ENCODE peak calls at places on chromosomes 13 and 19, in six cellular contexts. O is A549, B is cardiac fibroblast, A is epithelial cell of proximal tubule, Q is right lobe of liver, T is psoas muscle. H is an unnamed sample.

GRCh38 chr13:79406597-79406908 is 498 bp upstream of the RBM26 start:
- DNase-seq in O (no peak), B (no peak), A (no peak), Q (no peak), T (no peak), H (no peak)

GRCh38 chr19:29492761-29493160 is 33.0 kb upstream of the VSTM2B start:
- DNase-seq in O (no peak), B (peak), A (no peak), Q (no peak), T (no peak), H (no peak)

GRCh38 chr19:36081385-36081784 is 26.7 kb downstream of the WDR62 start:
- DNase-seq in O (no peak), B (peak), A (no peak), Q (no peak), T (no peak), H (no peak)

GRCh38 chr13:102847272-102848234 is 1.7 kb downstream of the ERCC5 start:
- DNase-seq in O (no peak), B (peak), A (no peak), Q (no peak), T (no peak), H (no peak)

GRCh38 chr13:65603160-65603559 is 1627.0 kb downstream of the PCDH9 start:
- DNase-seq in O (no peak), B (no peak), A (no peak), Q (no peak), T (no peak), H (no peak)

GRCh38 chr19:4338441-4339350 is at the start of gene STAP2:
- DNase-seq in O (no peak), B (no peak), A (peak), Q (peak), T (no peak), H (no peak)

GRCh38 chr19:3231288-3231687 is 6.8 kb downstream of the CELF5 start:
- DNase-seq in O (no peak), B (no peak), A (no peak), Q (no peak), T (no peak), H (no peak)

GRCh38 chr19:19214892-19215291 is 3.1 kb downstream of the NCAN start:
- DNase-seq in O (no peak), B (peak), A (no peak), Q (no peak), T (no peak), H (no peak)

GRCh38 chr19:39595950-39596349 is 6.4 kb upstream of the LGALS13 start:
- DNase-seq in O (no peak), B (no peak), A (no peak), Q (no peak), T (no peak), H (no peak)

GRCh38 chr19:13428352-13428751 is 77.9 kb downstream of the CACNA1A start:
- DNase-seq in O (no peak), B (peak), A (no peak), Q (no peak), T (no peak), H (no peak)

GRCh38 chr13:67966065-67966464 is 735.9 kb upstream of the PCDH9 start:
- DNase-seq in O (no peak), B (no peak), A (no peak), Q (no peak), T (no peak), H (no peak)

GRCh38 chr19:44003461-44004134 is 841 bp downstream of the ZNF230 start:
- DNase-seq in O (peak), B (peak), A (peak), Q (no peak), T (peak), H (no peak)

GRCh38 chr13:24234200-24234915 is 73.8 kb downstream of the SPATA13 start:
- DNase-seq in O (no peak), B (no peak), A (no peak), Q (no peak), T (no peak), H (no peak)

GRCh38 chr19:6020166-6020967 is 42.4 kb upstream of the RANBP3 start:
- DNase-seq in O (no peak), B (peak), A (no peak), Q (no peak), T (peak), H (no peak)

GRCh38 chr13:69565334-69565733 is 542.3 kb upstream of the ATXN8OS start:
- DNase-seq in O (peak), B (no peak), A (peak), Q (no peak), T (no peak), H (no peak)

GRCh38 chr19:35271546-35271945 is 2.8 kb downstream of the USF2 start:
- DNase-seq in O (no peak), B (no peak), A (no peak), Q (peak), T (peak), H (no peak)

GRCh38 chr19:40219721-40220276 is 1.6 kb upstream of the TTC9B start:
- DNase-seq in O (peak), B (peak), A (peak), Q (no peak), T (no peak), H (no peak)

GRCh38 chr13:98910501-98910951 is 67.3 kb downstream of the DOCK9 start:
- DNase-seq in O (peak), B (peak), A (no peak), Q (no peak), T (no peak), H (peak)

GRCh38 chr19:41443813-41444455 is 978 bp downstream of the ERICH4 start:
- DNase-seq in O (no peak), B (no peak), A (no peak), Q (peak), T (no peak), H (no peak)

GRCh38 chr13:44303681-44304432 is 69.8 kb upstream of the SERP2 start:
- DNase-seq in O (no peak), B (peak), A (no peak), Q (peak), T (peak), H (no peak)

GRCh38 chr19:6276447-6276846 is 3.3 kb downstream of the MLLT1 start:
- DNase-seq in O (no peak), B (peak), A (no peak), Q (no peak), T (peak), H (peak)

GRCh38 chr13:48542138-48542537 is 9.3 kb upstream of the RCBTB2 start:
- DNase-seq in O (no peak), B (no peak), A (no peak), Q (no peak), T (no peak), H (no peak)

GRCh38 chr19:53998223-53998622 is 6.8 kb downstream of the CACNG6 start:
- DNase-seq in O (no peak), B (no peak), A (no peak), Q (no peak), T (no peak), H (no peak)

GRCh38 chr19:43780706-43781525 is at the start of gene KCNN4:
- DNase-seq in O (peak), B (no peak), A (no peak), Q (no peak), T (no peak), H (no peak)

GRCh38 chr13:23960566-23961156 is 63.4 kb upstream of the C1QTNF9B start:
- DNase-seq in O (no peak), B (peak), A (no peak), Q (no peak), T (no peak), H (no peak)

GRCh38 chr19:1945899-1946298 is 4.9 kb downstream of the CSNK1G2 start:
- DNase-seq in O (peak), B (peak), A (no peak), Q (peak), T (no peak), H (no peak)

GRCh38 chr13:24063281-24063851 is 97.2 kb upstream of the SPATA13 start:
- DNase-seq in O (no peak), B (peak), A (no peak), Q (no peak), T (no peak), H (no peak)

GRCh38 chr13:48004201-48004600 is 3.1 kb upstream of the SUCLA2 start:
- DNase-seq in O (no peak), B (no peak), A (no peak), Q (no peak), T (no peak), H (no peak)

GRCh38 chr19:18438331-18439024 is 545 bp upstream of the ISYNA1 start:
- DNase-seq in O (no peak), B (peak), A (no peak), Q (no peak), T (peak), H (no peak)

GRCh38 chr13:26694609-26695359 is 65.8 kb downstream of the GPR12 start:
- DNase-seq in O (no peak), B (no peak), A (no peak), Q (no peak), T (no peak), H (no peak)

GRCh38 chr13:29154390-29154789 is 334.3 kb downstream of the MTUS2 start:
- DNase-seq in O (no peak), B (no peak), A (no peak), Q (no peak), T (no peak), H (no peak)

GRCh38 chr13:95564948-95565347 is 12.4 kb downstream of the CLDN10 start:
- DNase-seq in O (no peak), B (peak), A (peak), Q (no peak), T (no peak), H (no peak)

GRCh38 chr19:54560881-54561385 is 12.7 kb upstream of the LILRA2 start:
- DNase-seq in O (no peak), B (no peak), A (no peak), Q (no peak), T (no peak), H (no peak)

GRCh38 chr13:71412231-71412630 is 454.8 kb downstream of the DACH1 start:
- DNase-seq in O (no peak), B (no peak), A (no peak), Q (no peak), T (no peak), H (no peak)

GRCh38 chr19:2167896-2168618 is 4.3 kb downstream of the DOT1L start:
- DNase-seq in O (no peak), B (peak), A (no peak), Q (peak), T (peak), H (no peak)

GRCh38 chr19:36244066-36244465 is 29.2 kb downstream of the ZNF146 start:
- DNase-seq in O (no peak), B (no peak), A (no peak), Q (no peak), T (no peak), H (no peak)

GRCh38 chr13:95153647-95154405 is 147.4 kb downstream of the ABCC4 start:
- DNase-seq in O (no peak), B (peak), A (no peak), Q (no peak), T (no peak), H (no peak)

GRCh38 chr19:43422000-43422688 is 7.5 kb downstream of the TEX101 start:
- DNase-seq in O (no peak), B (no peak), A (no peak), Q (no peak), T (no peak), H (no peak)

GRCh38 chr19:54425382-54425723 is 10.1 kb downstream of the TTYH1 start:
- DNase-seq in O (no peak), B (no peak), A (no peak), Q (no peak), T (no peak), H (no peak)

DNA sequence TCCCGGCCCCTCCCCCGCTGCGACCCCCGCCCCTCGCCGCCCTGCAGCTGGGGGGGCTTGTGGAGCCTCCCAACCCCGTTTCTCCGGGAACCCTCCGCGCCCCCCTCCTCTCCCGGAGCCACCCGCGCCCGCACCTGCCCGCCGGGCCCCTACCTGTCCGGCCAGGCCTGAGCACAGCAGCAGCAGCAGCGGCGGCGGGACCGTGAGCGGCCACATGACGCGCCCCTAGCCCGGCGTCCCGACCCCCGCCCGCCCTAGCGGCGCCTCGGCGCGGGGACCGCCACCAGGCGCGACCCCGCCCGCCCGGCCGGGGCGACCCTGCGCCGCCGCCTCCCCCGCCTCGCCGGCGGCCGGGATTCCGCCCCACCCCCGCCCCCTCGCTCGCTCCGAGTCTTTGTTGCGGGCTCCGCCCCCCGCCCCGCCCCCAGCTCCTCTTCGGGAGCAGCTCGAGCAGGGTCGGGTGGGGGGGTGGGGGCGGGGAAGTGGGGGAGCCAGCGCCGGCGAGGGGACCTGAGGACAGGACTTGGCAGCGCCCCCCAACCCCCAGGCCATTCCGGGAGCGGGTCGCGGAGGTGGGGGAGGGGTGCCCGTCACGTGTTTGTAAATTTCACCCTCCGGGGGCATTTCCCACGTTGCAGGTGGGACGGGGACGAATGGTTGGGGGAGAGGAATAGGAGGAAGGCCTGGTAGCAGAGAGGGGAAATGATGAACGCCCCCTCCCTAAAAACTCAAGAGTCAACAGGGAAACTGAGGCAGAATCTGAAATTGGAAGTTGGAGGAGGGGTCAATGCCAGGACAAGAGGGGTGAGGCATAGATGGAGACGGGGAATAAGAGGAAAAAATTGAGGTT is at the start of gene OLFM2:
- DNase-seq in O (no peak), B (no peak), A (no peak), Q (no peak), T (no peak), H (no peak)
- H3K4me3 ChIP-seq in O (peak), B (peak), A (no peak), Q (peak), T (peak), H (peak)

GRCh38 chr13:50188696-50189095 is 173.5 kb downstream of the KCNRG start:
- DNase-seq in O (no peak), B (no peak), A (no peak), Q (no peak), T (no peak), H (no peak)

GRCh38 chr13:50191004-50191403 is 175.8 kb downstream of the KCNRG start:
- DNase-seq in O (no peak), B (no peak), A (no peak), Q (no peak), T (no peak), H (no peak)

GRCh38 chr13:50187352-50188029 is 172.2 kb downstream of the KCNRG start:
- DNase-seq in O (no peak), B (no peak), A (no peak), Q (no peak), T (no peak), H (no peak)

GRCh38 chr13:50192272-50192813 is 177.1 kb downstream of the KCNRG start:
- DNase-seq in O (no peak), B (no peak), A (no peak), Q (no peak), T (no peak), H (no peak)

GRCh38 chr13:50189450-50189849 is 174.2 kb downstream of the KCNRG start:
- DNase-seq in O (no peak), B (no peak), A (no peak), Q (no peak), T (no peak), H (no peak)
- TF ChIP-seq CTCF in O (no peak), B (no peak), A (peak), Q (no peak), T (no peak), H (no peak)

GRCh38 chr19:47132522-47132852 is 1.9 kb downstream of the SAE1 start:
- DNase-seq in O (no peak), B (no peak), A (no peak), Q (peak), T (no peak), H (no peak)
- H3K4me3 ChIP-seq in O (peak), B (no peak), A (no peak), Q (no peak), T (no peak), H (no peak)

GRCh38 chr13:113649212-113649611 is 8.8 kb downstream of the ATP4B start:
- DNase-seq in O (no peak), B (no peak), A (no peak), Q (peak), T (peak), H (no peak)
- TF ChIP-seq CTCF in O (no peak), B (no peak), A (no peak), Q (no peak), T (no peak), H (no peak)

DNA sequence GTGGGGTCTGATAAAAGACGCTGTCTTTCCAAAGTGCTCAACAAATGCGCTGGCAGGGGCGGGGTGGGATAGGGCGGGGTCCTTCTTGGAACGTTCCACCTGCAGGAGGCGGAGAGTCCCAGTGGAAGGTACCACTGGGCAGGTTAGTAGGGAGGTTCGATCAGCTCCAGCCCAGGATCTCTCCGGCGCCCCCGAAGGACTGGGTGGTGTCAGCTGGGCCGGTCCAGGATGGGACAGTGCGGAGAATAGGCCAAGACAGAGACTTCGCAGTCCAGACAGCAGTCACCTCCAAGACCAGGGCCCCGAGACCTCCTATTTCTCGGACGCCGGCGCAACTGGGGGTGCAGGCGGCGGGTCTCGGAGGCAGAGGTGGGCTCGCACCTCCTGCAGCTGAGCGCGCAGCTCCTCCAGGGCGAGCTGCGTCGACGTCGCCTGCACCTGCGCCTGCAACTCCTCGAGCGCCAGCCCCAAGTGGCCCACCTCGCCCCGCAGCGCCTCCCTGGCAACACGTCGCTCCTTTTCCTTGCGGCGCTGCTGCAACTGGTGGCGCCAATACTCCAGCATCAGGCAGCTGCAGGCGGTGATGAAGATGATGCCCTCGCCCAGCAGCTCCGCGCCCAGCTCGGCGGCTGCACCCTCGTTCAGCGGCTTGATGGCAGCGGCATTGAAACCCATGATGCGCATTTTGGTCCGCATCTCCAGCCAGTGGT is 21.6 kb downstream of the VASP start:
- DNase-seq in O (no peak), B (peak), A (no peak), Q (peak), T (peak), H (no peak)
- H3K4me3 ChIP-seq in O (no peak), B (no peak), A (peak), Q (peak), T (peak), H (no peak)

DNA sequence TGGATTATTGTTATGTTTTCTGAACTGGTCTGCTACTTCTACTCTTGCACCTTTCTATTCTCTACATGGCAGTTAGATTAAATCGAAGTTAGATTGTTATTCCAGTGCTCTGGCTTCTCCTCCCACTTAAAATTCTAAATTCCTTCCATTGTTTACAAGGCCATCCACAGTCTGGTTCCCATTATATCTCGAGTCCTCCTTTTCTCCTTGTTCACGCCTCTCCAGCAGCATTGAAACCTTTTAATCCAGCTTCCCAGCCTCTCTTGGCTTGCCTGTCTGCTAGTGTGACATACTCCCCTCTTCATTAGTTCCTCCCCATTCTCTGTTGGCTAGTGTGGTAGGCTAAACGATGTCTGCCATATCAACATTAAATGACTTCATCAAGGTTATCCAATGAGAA is 54.5 kb downstream of the DNAJC15 start:
- DNase-seq in O (no peak), B (no peak), A (no peak), Q (no peak), T (no peak), H (no peak)
- TF ChIP-seq CTCF in O (no peak), B (no peak), A (no peak), Q (no peak), T (no peak), H (no peak)

GRCh38 chr19:55601127-55601526 is 1.0 kb downstream of the ZNF524 start:
- DNase-seq in O (no peak), B (no peak), A (no peak), Q (no peak), T (no peak), H (no peak)
- H3K4me3 ChIP-seq in O (peak), B (peak), A (peak), Q (peak), T (peak), H (peak)

DNA sequence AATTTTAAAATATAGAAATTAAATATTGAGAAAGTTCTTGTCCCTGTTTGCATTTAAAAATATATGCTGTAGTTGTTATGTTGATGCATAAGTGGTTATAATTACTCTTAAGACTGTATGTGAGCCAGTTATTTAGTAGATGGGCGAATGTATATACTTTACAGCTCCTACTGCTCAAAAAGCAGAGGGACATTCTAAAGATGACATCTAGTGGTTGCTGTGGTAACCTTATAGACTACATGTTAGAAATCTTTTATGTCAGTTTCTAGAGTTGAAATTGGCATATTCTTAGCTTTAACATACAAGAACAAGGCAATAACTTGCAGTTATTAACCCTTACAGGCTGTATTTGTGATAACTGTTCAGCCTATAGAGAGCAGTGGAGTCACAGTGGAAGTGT is 160.5 kb downstream of the OLFM4 start:
- DNase-seq in O (no peak), B (no peak), A (no peak), Q (no peak), T (no peak), H (no peak)
- TF ChIP-seq CTCF in O (no peak), B (no peak), A (no peak), Q (no peak), T (no peak), H (no peak)

H was measured in AG04449.